ENCODE peak calls at places on chromosomes 1 and 21, in eight cellular contexts. U is amniotic stem cell; T is COR-L47; B is NCI-H774; F is T47D; O is Right ventricle myocardium superior; V is K562; A is stimulated activated CD8-positive, alpha-beta memory T cell treated with anti-CD3 and anti-CD28 coated beads, Interleukin-15, amount 100 ng/mL, for 24 hours. C is an unnamed sample.

GRCh38 chr1:183417691-183418491 is at the start of gene NMNAT2:
- DNase-seq in U (no peak), T (peak; percentile 36), B (peak; percentile 18), F (peak; percentile 55), O (no peak), V (no peak), A (no peak), C (peak; percentile 9)

GRCh38 chr1:54816951-54817350 is 15.8 kb upstream of the TTC22 start:
- DNase-seq in U (no peak), T (no peak), B (no peak), F (no peak), O (no peak), V (no peak), A (no peak), C (no peak)

GRCh38 chr1:62367005-62367547 is 47.8 kb upstream of the KANK4 start:
- DNase-seq in U (no peak), T (no peak), B (no peak), F (no peak), O (no peak), V (no peak), A (no peak), C (no peak)

GRCh38 chr1:83929184-83929583 is 69.7 kb downstream of the TTLL7 start:
- DNase-seq in U (no peak), T (no peak), B (no peak), F (peak; percentile 57), O (no peak), V (no peak), A (no peak), C (peak; percentile 7)

GRCh38 chr21:39007532-39007931 is 175.7 kb downstream of the PSMG1 start:
- DNase-seq in U (no peak), T (no peak), B (no peak), F (peak; percentile 27), O (no peak), V (no peak), A (no peak), C (no peak)

GRCh38 chr1:51906306-51907078 is 28.0 kb upstream of the NRDC start:
- DNase-seq in U (no peak), T (peak; percentile 30), B (no peak), F (no peak), O (no peak), V (no peak), A (no peak), C (no peak)

GRCh38 chr1:232806071-232806510 is 875 bp downstream of the MAP10 start:
- DNase-seq in U (no peak), T (no peak), B (peak; percentile 22), F (no peak), O (no peak), V (no peak), A (no peak), C (no peak)

GRCh38 chr1:115363171-115363570 is 25.1 kb upstream of the NGF start:
- DNase-seq in U (no peak), T (no peak), B (no peak), F (no peak), O (no peak), V (no peak), A (no peak), C (no peak)

GRCh38 chr1:2807036-2807435 is 5.5 kb upstream of the TTC34 start:
- DNase-seq in U (no peak), T (no peak), B (no peak), F (no peak), O (peak; percentile 8), V (no peak), A (no peak), C (no peak)

GRCh38 chr1:231376101-231376500 is 38.0 kb downstream of the SPRTN start:
- DNase-seq in U (no peak), T (no peak), B (no peak), F (no peak), O (no peak), V (no peak), A (no peak), C (no peak)

GRCh38 chr21:26194811-26195251 is 24.3 kb upstream of the APP start:
- DNase-seq in U (peak; percentile 30), T (no peak), B (no peak), F (no peak), O (no peak), V (no peak), A (no peak), C (no peak)

GRCh38 chr1:62406576-62406975 is 30.3 kb upstream of the USP1 start:
- DNase-seq in U (no peak), T (no peak), B (no peak), F (no peak), O (no peak), V (no peak), A (no peak), C (no peak)

GRCh38 chr1:77037990-77038389 is 170.7 kb downstream of the ST6GALNAC5 start:
- DNase-seq in U (no peak), T (no peak), B (no peak), F (no peak), O (no peak), V (no peak), A (no peak), C (no peak)

GRCh38 chr1:193706763-193707162 is 520.4 kb upstream of the B3GALT2 start:
- DNase-seq in U (no peak), T (no peak), B (no peak), F (no peak), O (no peak), V (no peak), A (no peak), C (no peak)

C was measured in NCI-H460.